ENCODE peak calls at places on chromosome 15, in five cellular contexts. K is SK-N-SH, L is K562, Y is HCT116, E is HepG2. H is an unnamed sample.

GRCh38 chr15:86183765-86184491 is 104.3 kb downstream of the AGBL1 start:
- DNase-seq in K (no peak), L (no peak), Y (no peak), E (no peak), H (no peak)

GRCh38 chr15:71044006-71044405 is 71.3 kb upstream of the THSD4 start:
- DNase-seq in K (no peak), L (no peak), Y (no peak), E (no peak), H (no peak)

GRCh38 chr15:48437178-48437577 is 105.9 kb downstream of the DUT start:
- DNase-seq in K (no peak), L (no peak), Y (no peak), E (no peak), H (no peak)

GRCh38 chr15:29556385-29556784 is 265.9 kb downstream of the TJP1 start:
- DNase-seq in K (no peak), L (no peak), Y (no peak), E (no peak), H (no peak)

GRCh38 chr15:96699871-96700401 is 369.4 kb downstream of the NR2F2 start:
- DNase-seq in K (no peak), L (no peak), Y (no peak), E (no peak), H (peak; percentile 68)

GRCh38 chr15:59232476-59232875 is 25.8 kb downstream of the LDHAL6B start:
- DNase-seq in K (no peak), L (no peak), Y (no peak), E (no peak), H (no peak)

GRCh38 chr15:66035901-66036300 is 166.6 kb downstream of the RAB11A start:
- DNase-seq in K (no peak), L (no peak), Y (no peak), E (no peak), H (no peak)

GRCh38 chr15:70604671-70605070 is 158.7 kb downstream of the UACA start:
- DNase-seq in K (no peak), L (no peak), Y (no peak), E (peak; percentile 47), H (peak; percentile 40)

GRCh38 chr15:86267892-86268291 is 188.2 kb downstream of the AGBL1 start:
- DNase-seq in K (no peak), L (no peak), Y (no peak), E (no peak), H (no peak)

GRCh38 chr15:33778911-33779310 is 189.4 kb upstream of the CHRM5 start:
- DNase-seq in K (no peak), L (no peak), Y (no peak), E (no peak), H (no peak)

GRCh38 chr15:72116680-72117447 is 1.1 kb downstream of the MYO9A start:
- DNase-seq in K (no peak), L (no peak), Y (no peak), E (no peak), H (peak; percentile 70)

GRCh38 chr15:69666441-69666882 is 213.8 kb downstream of the RPLP1 start:
- DNase-seq in K (no peak), L (no peak), Y (no peak), E (no peak), H (no peak)

GRCh38 chr15:66623801-66624453 is 58.1 kb upstream of the LCTL start:
- DNase-seq in K (no peak), L (no peak), Y (no peak), E (no peak), H (no peak)

GRCh38 chr15:62739507-62739906 is 303.0 kb upstream of the TPM1 start:
- DNase-seq in K (peak; percentile 17), L (no peak), Y (no peak), E (no peak), H (no peak)

GRCh38 chr15:44319385-44319784 is 30.9 kb downstream of the GOLM2 start:
- DNase-seq in K (no peak), L (no peak), Y (no peak), E (no peak), H (peak; percentile 56)

GRCh38 chr15:65067645-65068416 is at the start of gene RASL12:
- DNase-seq in K (peak; percentile 81), L (peak; percentile 65), Y (no peak), E (no peak), H (peak; percentile 79)

GRCh38 chr15:63628123-63628822 is 31.1 kb downstream of the FBXL22 start:
- DNase-seq in K (no peak), L (no peak), Y (no peak), E (no peak), H (no peak)

GRCh38 chr15:85414991-85415390 is 34.6 kb downstream of the AKAP13 start:
- DNase-seq in K (no peak), L (no peak), Y (no peak), E (no peak), H (no peak)

GRCh38 chr15:40108061-40108854 is 421 bp downstream of the BMF start:
- DNase-seq in K (peak; percentile 66), L (no peak), Y (no peak), E (no peak), H (peak; percentile 53)

GRCh38 chr15:29139540-29140459 is 129.8 kb downstream of the NSMCE3 start:
- DNase-seq in K (peak; percentile 93), L (peak; percentile 87), Y (peak; percentile 16), E (no peak), H (peak; percentile 83)

GRCh38 chr15:63322541-63322940 is 45.1 kb downstream of the APH1B start:
- DNase-seq in K (peak; percentile 75), L (peak; percentile 35), Y (no peak), E (no peak), H (no peak)

GRCh38 chr15:25545889-25546288 is 107.1 kb upstream of the UBE3A start:
- DNase-seq in K (no peak), L (no peak), Y (no peak), E (no peak), H (no peak)

GRCh38 chr15:57534279-57534678 is 57.4 kb upstream of the MYZAP start:
- DNase-seq in K (no peak), L (no peak), Y (no peak), E (no peak), H (peak; percentile 58)

DNA sequence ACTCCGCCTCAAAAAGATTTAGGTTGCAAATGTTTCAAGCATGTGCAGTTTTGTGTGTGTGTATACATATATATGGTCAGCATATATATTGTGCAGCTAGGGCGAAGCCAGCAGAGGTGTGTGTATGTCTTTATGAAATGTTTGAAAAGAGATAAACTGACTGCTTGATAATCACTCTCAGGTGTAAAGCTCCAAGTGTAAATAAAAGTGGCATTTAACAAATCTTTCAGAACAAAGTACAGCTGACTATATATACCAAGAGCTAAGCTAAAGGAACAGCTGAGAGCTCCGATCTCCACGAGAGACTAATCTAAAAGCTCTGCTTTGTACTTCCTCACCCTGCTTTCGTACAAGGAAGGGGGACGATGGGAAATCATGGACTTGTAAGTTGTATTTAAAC is 11.6 kb upstream of the ITPKA start:
- DNase-seq in K (no peak), L (no peak), Y (no peak), E (no peak), H (no peak)
- TF ChIP-seq POLR2AphosphoS5 in K (no peak), L (no peak), Y (no peak), E (no peak), H (no peak)

DNA sequence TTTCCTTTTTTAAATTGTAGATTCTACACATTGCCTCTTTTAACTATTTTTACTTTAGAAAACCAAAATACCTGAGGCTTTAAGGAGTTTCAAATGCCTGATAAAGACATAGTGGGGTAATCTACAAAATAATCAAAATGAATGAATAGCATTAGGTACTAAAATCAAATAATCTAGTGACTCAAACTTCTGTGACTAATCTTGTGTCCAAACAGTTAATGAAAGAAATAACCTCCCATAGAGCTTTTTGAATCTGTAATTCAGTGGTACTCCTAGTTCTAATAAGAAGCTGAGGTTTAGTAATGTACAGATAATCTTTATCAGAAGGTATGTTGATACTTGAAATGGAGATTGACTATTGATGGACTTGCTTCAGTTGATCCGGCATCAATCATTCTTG is 53.0 kb downstream of the DTWD1 start:
- DNase-seq in K (no peak), L (no peak), Y (no peak), E (no peak), H (no peak)
- H2AFZ ChIP-seq in K (peak overlapping the region; percentile 61), L (no peak overlapping the region), Y (no peak overlapping the region), E (no peak overlapping the region), H (no peak overlapping the region)

DNA sequence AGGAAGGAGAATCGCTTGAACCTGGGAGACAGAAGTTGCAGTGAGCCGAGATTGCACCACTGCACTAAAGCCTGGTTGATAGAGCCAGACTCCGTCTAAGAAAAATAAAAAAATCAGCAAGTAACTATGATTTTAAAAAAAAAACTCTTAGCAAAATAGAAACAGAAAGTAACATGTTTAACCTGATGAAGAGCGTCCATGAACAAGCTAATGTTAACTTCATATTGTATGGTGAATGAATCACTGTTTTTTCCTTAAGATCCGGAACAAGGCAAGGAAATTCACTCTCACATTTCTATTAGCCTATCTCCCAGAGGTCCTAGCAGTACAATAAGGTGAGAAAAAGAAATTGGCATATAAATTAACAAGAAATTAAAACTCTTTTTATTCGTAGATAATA is 69.0 kb downstream of the RFX7 start:
- DNase-seq in K (no peak), L (no peak), Y (no peak), E (no peak), H (no peak)
- H4K20me1 ChIP-seq in K (no peaks in the 10 kb centered on the region), L (no peaks in the 10 kb centered on the region), Y (no peaks in the 10 kb centered on the region), E (no peaks in the 10 kb centered on the region), H (peaks cover 16% of the 10 kb centered on the region)

GRCh38 chr15:73679964-73680363 is 4.2 kb upstream of the CD276 start:
- DNase-seq in K (no peak), L (no peak), Y (no peak), E (no peak), H (no peak)
- TF ChIP-seq POLR2AphosphoS5 in K (no peak), L (no peak), Y (no peak), E (no peak), H (no peak)

GRCh38 chr15:38670142-38671002 is 105.8 kb upstream of the RASGRP1 start:
- DNase-seq in K (no peak), L (no peak), Y (no peak), E (no peak), H (no peak)

GRCh38 chr15:38671003-38671382 is 106.4 kb upstream of the RASGRP1 start:
- DNase-seq in K (no peak), L (no peak), Y (no peak), E (no peak), H (no peak)

GRCh38 chr15:38671675-38672141 is 107.1 kb upstream of the RASGRP1 start:
- DNase-seq in K (peak; percentile 9), L (no peak), Y (no peak), E (no peak), H (no peak)

GRCh38 chr15:38674440-38674839 is 109.8 kb upstream of the RASGRP1 start:
- DNase-seq in K (no peak), L (no peak), Y (no peak), E (no peak), H (no peak)

GRCh38 chr15:38672814-38673292 is 108.2 kb upstream of the RASGRP1 start:
- DNase-seq in K (no peak), L (no peak), Y (no peak), E (no peak), H (no peak)
- H2AFZ ChIP-seq in K (no peak overlapping the region), L (no peak overlapping the region), Y (no peak overlapping the region), E (no peak overlapping the region), H (peak overlapping the region; percentile 69)

DNA sequence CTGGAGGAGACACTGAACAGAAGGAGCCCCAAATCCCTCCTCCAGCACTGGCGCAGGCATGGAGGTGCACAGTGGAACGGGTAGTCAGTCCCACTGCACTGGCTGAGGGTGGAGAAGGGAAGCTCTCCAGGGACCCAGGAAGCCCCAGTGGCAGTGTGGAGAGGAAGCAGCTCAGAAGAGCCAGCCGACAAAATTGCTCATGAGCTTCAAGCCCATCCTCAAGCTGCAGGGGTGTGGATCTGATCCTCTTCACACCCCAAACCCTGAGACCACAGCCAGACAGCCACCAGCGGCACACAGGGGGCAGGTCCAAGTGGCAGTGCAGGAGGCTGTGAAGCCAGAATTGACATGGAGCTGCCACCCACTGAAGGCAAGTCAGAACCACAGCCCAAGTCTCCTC is 32.1 kb downstream of the CYFIP1 start:
- DNase-seq in K (no peak), L (no peak), Y (no peak), E (no peak), H (no peak)
- H4K20me1 ChIP-seq in K (peaks cover 56% of the 10 kb centered on the region), L (peaks cover 24% of the 10 kb centered on the region), Y (no peaks in the 10 kb centered on the region), E (peaks cover 10% of the 10 kb centered on the region), H (peaks cover 24% of the 10 kb centered on the region)

H was measured in GM23338.